ENCODE peak calls at places on chromosome 7, in six cellular contexts. B is A673, F is thoracic aorta, A is PC-3, T is pancreas, Z is fibroblast of lung. O is an unnamed sample.

GRCh38 chr7:135160858-135161653 is 9.5 kb downstream of the CYREN start:
- DNase-seq in Z (no peak), T (no peak), F (no peak), B (no peak), A (no peak), O (no peak)

GRCh38 chr7:9939171-9939570 is 1034.5 kb upstream of the PHF14 start:
- DNase-seq in F (no peak), T (no peak), B (no peak), A (no peak), Z (peak; percentile 50), O (no peak)

GRCh38 chr7:73970801-73971229 is 57.2 kb upstream of the ELN start:
- DNase-seq in B (no peak), F (no peak), Z (no peak), A (no peak), T (no peak), O (no peak)

GRCh38 chr7:20597339-20597738 is 18.1 kb upstream of the ABCB5 start:
- DNase-seq in F (no peak), B (peak; percentile 19), Z (peak; percentile 12), A (no peak), T (no peak), O (peak; percentile 8)

GRCh38 chr7:74305987-74306736 is 17.0 kb downstream of the CLIP2 start:
- DNase-seq in B (no peak), T (no peak), Z (no peak), F (no peak), A (no peak), O (no peak)

GRCh38 chr7:99248391-99249067 is 24.1 kb upstream of the MYH16 start:
- DNase-seq in B (no peak), F (no peak), Z (no peak), T (no peak), A (no peak), O (no peak)

GRCh38 chr7:84729284-84729683 is 457.6 kb downstream of the SEMA3D start:
- DNase-seq in B (no peak), Z (no peak), F (no peak), A (no peak), T (no peak), O (peak; percentile 51)

GRCh38 chr7:105268056-105268455 is 120.7 kb downstream of the SRPK2 start:
- DNase-seq in A (peak; percentile 84), B (no peak), F (no peak), T (no peak), Z (peak; percentile 63), O (peak; percentile 71)

GRCh38 chr7:150901160-150902035 is 49.1 kb downstream of the AOC1 start:
- DNase-seq in A (peak; percentile 10), F (no peak), Z (no peak), T (peak; percentile 50), B (no peak), O (no peak)

GRCh38 chr7:149792220-149792595 is 18.8 kb upstream of the ZNF467 start:
- DNase-seq in A (no peak), Z (no peak), B (no peak), T (no peak), F (no peak), O (no peak)

GRCh38 chr7:123285076-123285700 is 85.4 kb upstream of the SLC13A1 start:
- DNase-seq in F (no peak), Z (no peak), A (no peak), T (no peak), B (peak; percentile 15), O (no peak)

GRCh38 chr7:157141525-157142060 is 2.9 kb downstream of the UBE3C start:
- DNase-seq in B (no peak), T (no peak), A (no peak), F (no peak), Z (no peak), O (no peak)

GRCh38 chr7:13312327-13312726 is 624.9 kb downstream of the ARL4A start:
- DNase-seq in T (no peak), A (peak; percentile 34), B (peak; percentile 23), Z (no peak), F (no peak), O (no peak)

GRCh38 chr7:727104-727805 is at the start of gene PRKAR1B:
- DNase-seq in F (no peak), Z (no peak), T (peak; percentile 32), B (peak; percentile 27), A (peak; percentile 20), O (peak; percentile 60)

GRCh38 chr7:108347616-108348015 is 108.6 kb downstream of the NRCAM start:
- DNase-seq in F (no peak), T (no peak), B (peak; percentile 35), A (peak; percentile 49), Z (peak; percentile 64), O (peak; percentile 69)
- H3K4me1 ChIP-seq in F (no peaks in the 10 kb centered on the region), T (peaks cover 12% of the 10 kb centered on the region), B (no peaks in the 10 kb centered on the region), A (peaks cover 17% of the 10 kb centered on the region), Z (no peaks in the 10 kb centered on the region), O (peaks cover 32% of the 10 kb centered on the region)

GRCh38 chr7:152336754-152337368 is 98.9 kb downstream of the KMT2C start:
- DNase-seq in T (peak; percentile 17), A (peak; percentile 66), Z (peak; percentile 61), F (no peak), B (peak; percentile 51), O (peak; percentile 55)

GRCh38 chr7:152338553-152338952 is 97.2 kb downstream of the KMT2C start:
- DNase-seq in T (no peak), A (no peak), B (no peak), F (no peak), Z (peak; percentile 55), O (peak; percentile 17)

GRCh38 chr7:152333134-152333533 is 102.7 kb downstream of the KMT2C start:
- DNase-seq in F (no peak), T (no peak), A (no peak), Z (no peak), B (peak; percentile 17), O (no peak)

GRCh38 chr7:152330827-152331226 is 105.0 kb downstream of the KMT2C start:
- DNase-seq in T (no peak), F (no peak), B (no peak), A (no peak), Z (no peak), O (peak; percentile 39)

DNA sequence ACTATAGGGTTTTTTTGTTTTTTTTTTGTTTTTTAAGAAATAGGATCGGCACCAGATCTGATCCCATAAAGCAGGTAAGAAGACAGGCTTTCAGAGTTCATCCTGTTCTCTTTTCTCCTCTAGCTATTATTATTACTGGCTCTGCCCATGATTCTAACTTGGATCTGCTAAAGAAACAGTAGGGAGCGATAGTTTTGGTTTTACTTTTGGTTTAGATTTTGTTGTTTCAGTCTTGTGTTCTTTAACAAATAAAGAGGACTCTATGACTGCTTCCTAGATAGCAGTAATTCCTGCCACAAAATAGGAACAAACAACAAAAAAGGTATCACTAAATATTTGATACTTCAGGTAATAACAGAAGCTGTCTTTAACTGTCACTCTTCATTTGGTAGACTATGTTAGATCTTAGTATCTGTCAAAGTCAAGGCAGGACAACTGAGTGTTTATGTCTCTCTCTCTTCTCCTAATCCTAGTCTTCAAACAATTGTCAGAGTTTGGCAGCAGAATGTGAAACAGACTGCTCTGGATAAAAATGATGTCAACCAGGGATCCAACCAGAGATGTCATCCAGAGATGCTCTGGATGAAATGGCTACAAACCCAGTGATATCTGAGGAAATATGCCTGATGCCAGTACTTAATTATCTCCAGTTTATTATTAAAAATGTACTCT is 99.8 kb downstream of the KMT2C start:
- DNase-seq in F (no peak), Z (no peak), A (no peak), B (no peak), T (no peak), O (no peak)
- H3K4me3 ChIP-seq in F (peak overlapping the region; percentile 54), Z (no peak overlapping the region), A (no peak overlapping the region), B (no peak overlapping the region), T (no peak overlapping the region), O (peak overlapping the region; percentile 69)

GRCh38 chr7:30779574-30779973 is 8.4 kb downstream of the MINDY4 start:
- DNase-seq in F (no peak), B (no peak), A (no peak), T (no peak), Z (no peak), O (no peak)
- H3K4me1 ChIP-seq in F (peaks cover 46% of the 10 kb centered on the region), B (no peaks in the 10 kb centered on the region), A (no peaks in the 10 kb centered on the region), T (no peaks in the 10 kb centered on the region), Z (peaks cover 3% of the 10 kb centered on the region), O (peaks cover 9% of the 10 kb centered on the region)

DNA sequence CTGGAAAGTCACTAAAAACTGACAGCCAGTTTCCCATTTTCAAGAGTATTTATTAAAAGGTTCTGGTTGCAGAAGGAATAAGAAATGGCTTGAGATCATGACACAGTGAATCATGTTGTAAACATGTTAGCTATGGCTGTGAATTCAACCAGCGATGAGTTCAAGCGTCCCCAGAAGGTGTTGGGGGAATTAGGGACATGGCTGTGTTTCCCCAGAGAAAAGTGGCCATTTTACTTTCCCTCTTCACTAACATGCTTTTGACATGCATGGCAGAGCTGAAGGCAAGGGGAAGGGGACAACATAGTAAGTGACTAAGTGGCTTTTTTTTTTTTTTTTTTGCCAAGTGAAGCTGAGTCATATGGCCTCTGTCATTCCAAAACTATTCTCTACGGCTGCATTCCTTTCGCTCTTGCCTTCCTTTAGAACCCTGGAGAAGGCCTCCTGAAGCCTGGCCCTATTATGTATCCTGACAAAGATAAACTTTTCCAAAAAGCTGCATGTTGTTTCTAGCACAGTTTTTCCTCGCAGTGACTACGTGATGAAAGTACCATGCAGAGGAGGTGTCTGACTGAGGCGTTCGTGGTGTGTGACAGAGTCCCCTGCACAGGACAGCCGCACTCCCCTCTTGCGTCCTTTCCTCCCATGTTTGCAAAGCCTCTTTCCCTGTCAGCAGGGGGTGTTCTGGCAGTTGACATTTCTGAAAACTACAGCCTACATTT is 46.9 kb downstream of the EGFR start:
- DNase-seq in F (no peak), A (peak; percentile 92), T (no peak), Z (peak; percentile 91), B (peak; percentile 82), O (peak; percentile 89)
- H3K4me3 ChIP-seq in F (peak overlapping the region; percentile 45), A (peak overlapping the region; percentile 46), T (no peak overlapping the region), Z (peak overlapping the region; percentile 30), B (no peak overlapping the region), O (peak overlapping the region; percentile 69)

GRCh38 chr7:101119876-101120275 is 7.0 kb upstream of the SERPINE1 start:
- DNase-seq in F (no peak), A (no peak), Z (no peak), T (no peak), B (no peak), O (no peak)

GRCh38 chr7:101116898-101117297 is 10.0 kb upstream of the SERPINE1 start:
- DNase-seq in B (no peak), Z (peak; percentile 48), A (no peak), F (no peak), T (no peak), O (no peak)

GRCh38 chr7:101121996-101122932 is 4.6 kb upstream of the SERPINE1 start:
- DNase-seq in B (peak; percentile 58), F (peak; percentile 93), T (peak; percentile 23), A (peak; percentile 87), Z (peak; percentile 98), O (peak; percentile 97)

GRCh38 chr7:101120315-101120714 is 6.6 kb upstream of the SERPINE1 start:
- DNase-seq in F (no peak), A (no peak), Z (no peak), B (no peak), T (no peak), O (no peak)

DNA sequence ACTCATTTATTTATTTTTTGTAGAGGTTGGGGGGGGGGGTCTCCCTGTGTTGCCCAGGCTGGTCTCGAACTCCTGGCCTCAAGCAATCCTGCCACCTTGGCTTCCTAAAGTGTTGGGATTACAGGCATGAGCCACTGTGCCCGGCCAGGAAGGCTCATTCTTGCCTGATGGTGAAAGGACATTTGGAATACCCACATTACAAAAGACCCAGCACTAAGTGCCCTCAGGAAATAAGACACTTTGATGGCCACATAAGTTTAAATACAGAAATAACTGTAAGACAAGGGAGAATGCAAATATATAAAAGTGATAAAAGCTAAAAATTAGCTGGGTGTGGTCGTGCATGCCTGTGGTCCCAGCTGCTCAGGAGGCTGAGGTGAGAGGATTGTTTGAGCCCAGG is 8.0 kb upstream of the SERPINE1 start:
- DNase-seq in Z (no peak), T (no peak), B (no peak), A (no peak), F (no peak), O (no peak)
- H3K4me1 ChIP-seq in Z (peaks cover 21% of the 10 kb centered on the region), T (no peaks in the 10 kb centered on the region), B (no peaks in the 10 kb centered on the region), A (peaks cover 31% of the 10 kb centered on the region), F (peaks cover 65% of the 10 kb centered on the region), O (peaks cover 50% of the 10 kb centered on the region)